ENCODE peak calls at places on chromosomes 3 and 15, in four cellular contexts. J, V, S and P are unnamed samples.

GRCh38 chr3:187020376-187020775 is 90.0 kb downstream of the ST6GAL1 start:
- DNase-seq in J (no peak), V (no peak), S (no peak), P (no peak)

GRCh38 chr15:25762015-25762662 is 101.0 kb downstream of the ATP10A start:
- DNase-seq in J (no peak), V (no peak), S (peak; percentile 19), P (no peak)

GRCh38 chr3:85498177-85498576 is 539.4 kb downstream of the CADM2 start:
- DNase-seq in J (no peak), V (no peak), S (no peak), P (no peak)

GRCh38 chr3:172607305-172608121 is 84.3 kb upstream of the TNFSF10 start:
- DNase-seq in J (no peak), V (peak; percentile 21), S (peak; percentile 91), P (peak; percentile 91)

GRCh38 chr3:188272481-188273372 is 118.8 kb downstream of the LPP start:
- DNase-seq in J (no peak), V (no peak), S (peak; percentile 81), P (peak; percentile 73)

GRCh38 chr3:27791956-27792355 is 69.8 kb upstream of the EOMES start:
- DNase-seq in J (no peak), V (no peak), S (no peak), P (no peak)

GRCh38 chr3:141530133-141530768 is 43.4 kb downstream of the RASA2 start:
- DNase-seq in J (no peak), V (no peak), S (peak; percentile 61), P (peak; percentile 82)

GRCh38 chr15:84748274-84749110 is at the start of gene ZNF592:
- DNase-seq in J (peak; percentile 60), V (peak; percentile 76), S (peak; percentile 79), P (peak; percentile 69)

GRCh38 chr3:29515451-29515850 is 234.6 kb downstream of the RBMS3 start:
- DNase-seq in J (no peak), V (no peak), S (peak; percentile 63), P (peak; percentile 47)

GRCh38 chr15:37098468-37099320 is 1.7 kb downstream of the MEIS2 start:
- DNase-seq in J (peak; percentile 17), V (peak; percentile 12), S (peak; percentile 48), P (no peak)

GRCh38 chr3:14793126-14793857 is 25.5 kb upstream of the FGD5 start:
- DNase-seq in J (no peak), V (no peak), S (no peak), P (peak; percentile 25)

GRCh38 chr3:134381836-134382442 is 7.7 kb upstream of the AMOTL2 start:
- DNase-seq in J (no peak), V (no peak), S (no peak), P (no peak)

GRCh38 chr3:100796556-100796955 is 87.3 kb downstream of the TFG start:
- DNase-seq in J (no peak), V (no peak), S (peak; percentile 53), P (peak; percentile 47)

GRCh38 chr15:61841461-61841860 is 218.8 kb downstream of the VPS13C start:
- DNase-seq in J (no peak), V (no peak), S (no peak), P (no peak)

GRCh38 chr3:157447026-157447694 is 10.5 kb downstream of the PTX3 start:
- DNase-seq in J (no peak), V (no peak), S (peak; percentile 64), P (peak; percentile 80)

GRCh38 chr3:172836390-172836997 is 86.0 kb downstream of the ECT2 start:
- DNase-seq in J (peak; percentile 18), V (peak; percentile 46), S (peak; percentile 49), P (peak; percentile 78)

GRCh38 chr3:153293222-153293621 is 131.2 kb downstream of the RAP2B start:
- DNase-seq in J (no peak), V (no peak), S (peak; percentile 54), P (peak; percentile 79)

GRCh38 chr15:41473418-41473817 is 20.3 kb upstream of the ITPKA start:
- DNase-seq in J (no peak), V (no peak), S (no peak), P (no peak)

GRCh38 chr15:67701669-67702068 is 123.6 kb upstream of the SKOR1 start:
- DNase-seq in J (no peak), V (no peak), S (peak; percentile 27), P (peak; percentile 51)

GRCh38 chr3:172285844-172286243 is 162.4 kb downstream of the GHSR start:
- DNase-seq in J (no peak), V (no peak), S (peak; percentile 70), P (peak; percentile 52)

GRCh38 chr3:171187706-171188290 is 161.3 kb upstream of the SLC2A2 start:
- DNase-seq in J (peak; percentile 9), V (peak; percentile 24), S (no peak), P (peak; percentile 61)

GRCh38 chr3:67294341-67294740 is 296.2 kb downstream of the KBTBD8 start:
- DNase-seq in J (no peak), V (no peak), S (no peak), P (no peak)

GRCh38 chr3:12175844-12176453 is 17.2 kb upstream of the TIMP4 start:
- DNase-seq in J (peak; percentile 60), V (peak; percentile 60), S (peak; percentile 60), P (peak; percentile 67)

GRCh38 chr3:56960234-56960917 is 100.1 kb upstream of the SPATA12 start:
- DNase-seq in J (no peak), V (no peak), S (no peak), P (no peak)

GRCh38 chr3:159898147-159898546 is 90.5 kb upstream of the IL12A start:
- DNase-seq in J (no peak), V (peak; percentile 79), S (no peak), P (no peak)

GRCh38 chr15:22839046-22839705 is 710 bp downstream of the NIPA2 start:
- DNase-seq in J (peak; percentile 22), V (no peak), S (peak; percentile 14), P (peak; percentile 24)

GRCh38 chr3:153051427-153052095 is 110.5 kb upstream of the RAP2B start:
- DNase-seq in J (peak; percentile 81), V (no peak), S (peak; percentile 82), P (peak; percentile 88)

GRCh38 chr3:48187579-48188265 is 495 bp downstream of the CDC25A start:
- DNase-seq in J (no peak), V (peak; percentile 17), S (no peak), P (no peak)

GRCh38 chr3:792651-793050 is 300.2 kb upstream of the CNTN6 start:
- DNase-seq in J (no peak), V (no peak), S (no peak), P (no peak)

GRCh38 chr3:474828-475227 is 278.3 kb downstream of the CHL1 start:
- DNase-seq in J (no peak), V (no peak), S (no peak), P (no peak)

GRCh38 chr3:22245122-22245521 is 494.1 kb upstream of the ZNF385D start:
- DNase-seq in J (no peak), V (no peak), S (peak; percentile 90), P (peak; percentile 81)

GRCh38 chr3:53730565-53730964 is 115.7 kb downstream of the CHDH start:
- DNase-seq in J (no peak), V (no peak), S (no peak), P (peak; percentile 43)

GRCh38 chr3:30649572-30650310 is 43.3 kb downstream of the TGFBR2 start:
- DNase-seq in J (no peak), V (no peak), S (no peak), P (peak; percentile 46)

GRCh38 chr3:171162986-171163723 is 136.6 kb upstream of the SLC2A2 start:
- DNase-seq in J (no peak), V (no peak), S (no peak), P (no peak)

GRCh38 chr3:160557571-160557970 is 7.8 kb downstream of the KPNA4 start:
- DNase-seq in J (no peak), V (no peak), S (no peak), P (no peak)

GRCh38 chr3:114562557-114562956 is 268.7 kb downstream of the TIGIT start:
- DNase-seq in J (no peak), V (no peak), S (no peak), P (no peak)

GRCh38 chr15:100703032-100703578 is 100.7 kb downstream of the ASB7 start:
- DNase-seq in J (no peak), V (no peak), S (peak; percentile 91), P (peak; percentile 67)
- H3K4me3 ChIP-seq in J (no peak overlapping the region), V (no peak overlapping the region), S (no peak overlapping the region), P (no peak overlapping the region)

GRCh38 chr3:7800006-7800780 is 701.4 kb upstream of the LMCD1 start:
- DNase-seq in J (no peak), V (no peak), S (peak; percentile 18), P (peak; percentile 2)
- TF ChIP-seq CTCF in J (no peak), V (no peak), S (peak; percentile 13), P (no peak)

GRCh38 chr15:45183001-45183400 is 4.8 kb downstream of the SHF start:
- DNase-seq in J (no peak), V (no peak), S (no peak), P (no peak)

GRCh38 chr15:45183511-45183910 is 4.3 kb downstream of the SHF start:
- DNase-seq in J (no peak), V (peak; percentile 89), S (no peak), P (no peak)

GRCh38 chr15:45185903-45186770 is 1.6 kb downstream of the SHF start:
- DNase-seq in J (no peak), V (no peak), S (no peak), P (no peak)

GRCh38 chr15:45185069-45185779 is 2.5 kb downstream of the SHF start:
- DNase-seq in J (no peak), V (no peak), S (no peak), P (no peak)

GRCh38 chr15:45184562-45185041 is 3.2 kb downstream of the SHF start:
- DNase-seq in J (no peak), V (peak; percentile 59), S (no peak), P (no peak)
- H3K4me3 ChIP-seq in J (no peak overlapping the region), V (peak overlapping the region; percentile 20), S (no peak overlapping the region), P (no peak overlapping the region)

DNA sequence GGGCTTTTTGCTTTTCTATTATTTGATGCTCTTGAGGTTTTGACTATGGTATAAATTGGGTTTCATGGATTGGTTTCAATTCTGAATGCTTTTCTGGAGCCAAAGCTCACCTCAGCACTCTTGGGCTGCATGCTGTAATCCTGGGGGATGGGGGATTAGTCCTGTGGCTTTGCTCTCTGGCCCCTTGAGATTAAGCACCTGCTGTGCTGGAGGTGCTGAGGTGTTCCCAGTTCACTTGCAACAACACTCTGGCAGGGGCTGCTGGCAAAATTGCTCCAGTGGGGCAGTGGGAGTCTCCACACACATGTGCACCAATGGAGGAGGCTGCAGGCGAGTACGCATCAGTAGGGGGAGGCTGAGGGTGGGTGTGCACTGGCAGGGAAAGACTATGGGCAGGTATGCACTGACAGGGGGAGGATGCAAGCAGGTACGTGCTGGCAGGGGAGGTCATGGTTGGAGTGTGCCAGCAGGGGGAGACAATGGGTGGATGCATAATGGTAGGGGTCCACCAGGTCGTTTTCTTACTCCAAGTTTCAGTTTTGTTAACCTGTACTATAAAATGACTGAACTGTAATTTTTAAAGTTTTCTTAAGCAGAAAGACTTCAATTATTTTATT is 489.2 kb downstream of the FGF12 start:
- DNase-seq in J (no peak), V (peak; percentile 60), S (no peak), P (no peak)
- TF ChIP-seq CTCF in J (no peak), V (peak; percentile 47), S (peak; percentile 5), P (no peak)